ENCODE peak calls at places on chromosome 14, in six cellular contexts. E, B, C, A, P and R are unnamed samples.

GRCh38 chr14:59342516-59343484 is 122.4 kb downstream of the GPR135 start:
- DNase-seq in E (no peak), B (peak; percentile 58), C (no peak), A (no peak), P (no peak), R (no peak)

GRCh38 chr14:91354979-91355685 is 62.5 kb downstream of the CCDC88C start:
- DNase-seq in E (peak; percentile 23), B (no peak), C (no peak), A (no peak), P (no peak), R (no peak)

GRCh38 chr14:20606190-20606901 is 15.2 kb upstream of the RNASE12 start:
- DNase-seq in E (no peak), B (peak; percentile 71), C (no peak), A (peak; percentile 40), P (peak; percentile 34), R (peak; percentile 69)

GRCh38 chr14:88559852-88560251 is 3.0 kb upstream of the ZC3H14 start:
- DNase-seq in E (no peak), B (peak; percentile 69), C (no peak), A (peak; percentile 75), P (peak; percentile 72), R (peak; percentile 36)

GRCh38 chr14:70585221-70585620 is 15.2 kb downstream of the MED6 start:
- DNase-seq in E (no peak), B (peak; percentile 1), C (no peak), A (peak; percentile 18), P (peak; percentile 7), R (peak; percentile 18)

GRCh38 chr14:54599932-54600331 is 33.0 kb downstream of the SAMD4A start:
- DNase-seq in E (no peak), B (no peak), C (no peak), A (peak; percentile 37), P (peak; percentile 30), R (peak; percentile 57)

GRCh38 chr14:37544407-37544806 is 50.6 kb downstream of the FOXA1 start:
- DNase-seq in E (no peak), B (no peak), C (no peak), A (no peak), P (no peak), R (peak; percentile 20)

GRCh38 chr14:70744631-70745030 is 64.7 kb downstream of the MAP3K9 start:
- DNase-seq in E (no peak), B (no peak), C (no peak), A (no peak), P (no peak), R (no peak)

GRCh38 chr14:46769292-46769691 is 117.7 kb upstream of the RPL10L start:
- DNase-seq in E (no peak), B (no peak), C (no peak), A (no peak), P (no peak), R (no peak)

GRCh38 chr14:31960039-31960438 is 117.1 kb upstream of the ARHGAP5 start:
- DNase-seq in E (no peak), B (no peak), C (no peak), A (no peak), P (no peak), R (no peak)

DNA sequence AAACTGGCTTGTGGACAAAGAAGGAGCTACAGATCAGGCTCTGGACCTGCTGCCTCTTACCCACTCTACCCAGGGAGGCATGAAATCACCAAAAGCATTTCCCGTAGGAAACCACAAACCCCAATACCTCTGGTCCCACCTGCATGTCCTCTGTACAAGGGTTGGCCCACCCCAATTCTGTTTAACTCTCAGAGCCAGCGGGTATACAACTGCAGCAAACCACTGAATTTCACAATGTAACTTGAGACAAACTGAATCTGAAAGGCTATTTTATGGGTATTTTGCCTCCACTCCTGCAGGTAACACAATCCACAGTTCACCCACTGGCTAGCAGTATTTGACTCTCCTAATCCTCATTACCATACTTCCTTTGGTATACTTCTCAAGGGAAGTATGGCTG is 16.5 kb downstream of the SIX1 start:
- DNase-seq in E (no peak), B (no peak), C (no peak), A (no peak), P (no peak), R (no peak)
- H3K4me3 ChIP-seq in E (no peak overlapping the region), B (no peak overlapping the region), C (no peak overlapping the region), A (no peak overlapping the region), P (no peak overlapping the region), R (no peak overlapping the region)

GRCh38 chr14:92564361-92565039 is 50.9 kb downstream of the RIN3 start:
- DNase-seq in E (peak; percentile 63), B (no peak), C (no peak), A (no peak), P (no peak), R (peak; percentile 10)

GRCh38 chr14:92565040-92565717 is 51.6 kb downstream of the RIN3 start:
- DNase-seq in E (no peak), B (no peak), C (no peak), A (no peak), P (no peak), R (peak; percentile 50)

GRCh38 chr14:92565718-92566115 is 52.1 kb downstream of the RIN3 start:
- DNase-seq in E (no peak), B (no peak), C (no peak), A (no peak), P (no peak), R (peak; percentile 82)

GRCh38 chr14:92561906-92562489 is 48.4 kb downstream of the RIN3 start:
- DNase-seq in E (no peak), B (no peak), C (no peak), A (no peak), P (no peak), R (no peak)

GRCh38 chr14:92563359-92563758 is 49.8 kb downstream of the RIN3 start:
- DNase-seq in E (no peak), B (no peak), C (no peak), A (peak; percentile 49), P (peak; percentile 55), R (peak; percentile 81)
- TF ChIP-seq CTCF in E (no peak), B (no peak), C (no peak), A (no peak), P (no peak), R (no peak)

GRCh38 chr14:73242274-73242960 is 5.1 kb downstream of the PAPLN start:
- DNase-seq in E (no peak), B (peak; percentile 37), C (no peak), A (peak; percentile 25), P (no peak), R (no peak)

GRCh38 chr14:73240816-73241480 is 3.6 kb downstream of the PAPLN start:
- DNase-seq in E (no peak), B (no peak), C (peak; percentile 10), A (no peak), P (no peak), R (no peak)

GRCh38 chr14:73239463-73240241 is 2.3 kb downstream of the PAPLN start:
- DNase-seq in E (peak; percentile 59), B (peak; percentile 72), C (no peak), A (peak; percentile 68), P (peak; percentile 49), R (peak; percentile 37)

GRCh38 chr14:73243341-73243740 is 6.0 kb downstream of the PAPLN start:
- DNase-seq in E (no peak), B (no peak), C (no peak), A (no peak), P (no peak), R (no peak)

DNA sequence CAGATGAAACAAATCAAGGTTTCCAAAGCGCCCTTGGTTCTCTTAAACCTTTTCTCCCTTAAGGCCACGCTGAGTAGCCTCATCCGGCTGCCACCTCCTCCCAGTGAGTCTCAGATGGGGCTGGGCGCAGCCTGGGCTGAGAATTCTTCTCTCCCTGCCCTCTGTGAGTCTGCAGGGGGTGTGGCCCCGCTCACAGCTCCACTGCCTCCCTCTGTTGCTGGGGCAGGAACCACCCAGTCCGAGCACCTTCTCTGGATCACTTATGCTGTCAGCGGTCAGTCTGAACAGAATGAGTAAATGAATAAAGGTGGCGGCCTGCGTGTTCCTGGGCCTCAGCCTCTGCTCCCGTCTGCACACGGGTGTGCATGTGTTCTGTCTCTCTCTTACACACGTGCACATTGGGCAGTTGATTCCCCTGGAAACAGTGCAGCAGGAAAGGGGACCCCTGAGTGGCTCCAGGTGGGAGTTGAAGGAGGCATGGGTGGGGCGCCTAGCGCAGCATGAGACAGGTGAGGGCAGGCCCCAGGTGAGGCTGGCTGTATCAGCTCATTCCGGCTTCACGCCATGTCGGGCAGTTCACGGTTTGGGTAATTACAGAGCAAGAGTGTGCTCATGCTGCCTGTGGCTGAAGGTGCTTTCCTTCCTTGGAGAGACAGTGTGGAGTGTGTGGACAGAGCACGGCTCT is 4.3 kb downstream of the PAPLN start:
- DNase-seq in E (no peak), B (no peak), C (peak; percentile 9), A (no peak), P (no peak), R (peak; percentile 46)
- H3K4me3 ChIP-seq in E (no peak overlapping the region), B (no peak overlapping the region), C (no peak overlapping the region), A (no peak overlapping the region), P (no peak overlapping the region), R (no peak overlapping the region)

GRCh38 chr14:103330536-103330935 is 3.5 kb upstream of the EIF5 start:
- DNase-seq in E (no peak), B (no peak), C (no peak), A (no peak), P (no peak), R (no peak)

GRCh38 chr14:103336191-103336590 is 2.2 kb downstream of the EIF5 start:
- DNase-seq in E (no peak), B (no peak), C (no peak), A (no peak), P (no peak), R (no peak)

GRCh38 chr14:103334644-103335603 is 887 bp downstream of the EIF5 start:
- DNase-seq in E (peak; percentile 88), B (peak; percentile 68), C (peak; percentile 57), A (peak; percentile 74), P (peak; percentile 79), R (peak; percentile 85)

GRCh38 chr14:103332143-103332919 is 1.7 kb upstream of the EIF5 start:
- DNase-seq in E (no peak), B (no peak), C (no peak), A (no peak), P (no peak), R (no peak)

DNA sequence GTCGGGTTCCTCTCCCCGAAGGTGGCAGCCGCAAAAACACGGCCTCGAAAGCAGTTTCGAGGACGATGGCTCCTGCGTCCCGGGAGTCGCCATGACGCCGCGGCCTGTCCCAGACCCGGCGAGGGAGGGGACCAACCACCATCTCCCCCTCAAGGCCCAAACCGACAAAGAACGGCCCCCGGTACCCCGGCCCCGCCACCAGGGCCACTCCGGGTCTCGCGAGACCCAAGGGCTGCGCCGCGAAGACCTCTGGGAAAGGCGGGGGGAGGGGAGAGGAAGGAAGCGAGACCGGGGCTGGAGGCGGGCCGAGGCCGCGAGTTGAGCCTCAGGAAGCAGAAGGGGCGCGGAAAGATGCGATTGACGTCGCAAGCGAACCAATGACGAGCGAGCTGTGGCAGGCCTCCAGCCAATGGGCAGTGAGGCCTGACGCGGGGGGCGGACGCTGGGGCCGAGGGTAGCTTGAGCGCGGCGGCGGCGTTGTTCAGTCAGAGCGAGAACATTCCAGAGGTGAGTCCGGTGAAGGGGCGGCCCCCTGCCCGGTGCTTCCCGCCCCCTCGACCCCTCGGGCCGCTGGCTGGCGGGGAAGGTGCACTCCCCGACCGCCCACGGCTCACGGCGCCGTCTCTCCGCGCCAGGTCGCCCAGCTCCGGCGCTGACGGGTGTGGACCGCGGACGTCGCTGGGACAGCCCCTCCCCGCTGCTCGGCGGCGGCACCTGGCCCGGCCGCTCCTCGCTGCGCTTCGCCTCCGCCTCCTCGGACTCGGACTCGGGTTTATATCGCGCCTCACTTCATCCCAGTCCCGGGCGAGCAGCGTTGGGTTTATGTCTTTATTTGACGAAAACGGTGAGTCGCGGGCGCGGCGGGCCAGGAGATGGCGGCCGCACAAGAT is at the start of gene EIF5:
- DNase-seq in E (peak; percentile 99), B (peak; percentile 99), C (peak; percentile 100), A (peak; percentile 98), P (peak; percentile 98), R (peak; percentile 99)
- TF ChIP-seq CTCF in E (no peak), B (peak; percentile 6), C (peak; percentile 57), A (no peak), P (peak; percentile 8), R (no peak)